ENCODE peak calls at places on chromosomes 12 and 14, in six cellular contexts. R is CD4-positive, CD25-positive, alpha-beta regulatory T cell; N is naive thymus-derived CD4-positive, alpha-beta T cell; G is endothelial cell of umbilical vein; L is AG04450; A is Karpas-422. T is an unnamed sample. For H3K9me3, the result is how much of the 10 kb centered on the place peaks cover.

GRCh38 chr12:127509066-127509778 is 757.7 kb upstream of the TMEM132C start:
- DNase-seq in R (no peak), N (no peak), G (no peak), L (peak), A (no peak), T (no peak)

GRCh38 chr12:122876724-122877123 is 19.2 kb downstream of the VPS37B start:
- DNase-seq in R (no peak), N (no peak), G (no peak), L (no peak), A (no peak), T (no peak)

GRCh38 chr14:80211143-80212024 is at the start of gene DIO2:
- DNase-seq in R (no peak), N (no peak), G (peak), L (no peak), A (no peak), T (peak)

GRCh38 chr14:55665067-55665700 is 85.2 kb downstream of the KTN1 start:
- DNase-seq in R (peak), N (no peak), G (no peak), L (no peak), A (no peak), T (no peak)

GRCh38 chr12:19712041-19712440 is 272.7 kb downstream of the AEBP2 start:
- DNase-seq in R (no peak), N (no peak), G (peak), L (peak), A (no peak), T (peak)

GRCh38 chr14:75985618-75986438 is at the start of gene IFT43:
- DNase-seq in R (peak), N (peak), G (peak), L (no peak), A (peak), T (peak)

GRCh38 chr14:71497645-71498086 is 434.6 kb upstream of the RGS6 start:
- DNase-seq in R (peak), N (no peak), G (peak), L (peak), A (no peak), T (no peak)

GRCh38 chr14:74510955-74511354 is 17.4 kb downstream of the ISCA2 start:
- DNase-seq in R (no peak), N (no peak), G (peak), L (no peak), A (no peak), T (no peak)

GRCh38 chr14:26925876-26926584 is 328.2 kb upstream of the NOVA1 start:
- DNase-seq in R (no peak), N (no peak), G (no peak), L (no peak), A (no peak), T (no peak)

GRCh38 chr12:98446716-98447115 is 68.7 kb upstream of the TMPO start:
- DNase-seq in R (no peak), N (no peak), G (no peak), L (no peak), A (no peak), T (no peak)

GRCh38 chr12:13505224-13505623 is 308.7 kb downstream of the EMP1 start:
- DNase-seq in R (no peak), N (no peak), G (no peak), L (no peak), A (no peak), T (no peak)

GRCh38 chr12:5259523-5259922 is 172.4 kb upstream of the NTF3 start:
- DNase-seq in R (no peak), N (no peak), G (no peak), L (no peak), A (no peak), T (no peak)
- H3K9me3 ChIP-seq in R (under half), N (under half), G (under half), L (under half), A (under half), T (under half)

DNA sequence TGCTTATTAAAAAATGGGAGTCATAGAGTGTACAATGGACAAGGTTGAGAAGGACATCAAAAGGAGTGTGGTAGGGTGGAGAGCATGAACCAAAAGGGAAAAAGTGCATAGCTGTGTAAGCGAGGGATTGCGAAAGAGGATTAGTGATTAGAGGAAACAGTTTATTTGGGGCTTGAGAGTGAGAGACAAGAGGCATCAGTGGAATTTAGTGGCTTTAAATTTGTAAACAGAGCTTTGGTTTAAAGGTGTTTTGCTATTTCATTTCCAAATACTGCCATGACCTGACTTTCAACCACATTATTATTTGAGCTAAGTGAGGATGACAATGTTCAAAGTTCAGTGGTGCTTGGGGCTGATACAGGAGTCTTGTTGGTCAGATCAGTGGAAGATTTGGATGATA is 53.4 kb downstream of the SLC16A7 start:
- DNase-seq in R (no peak), N (no peak), G (no peak), L (no peak), A (no peak), T (peak)
- H3K9me3 ChIP-seq in R (under half), N (under half), G (under half), L (under half), A (under half), T (under half)

DNA sequence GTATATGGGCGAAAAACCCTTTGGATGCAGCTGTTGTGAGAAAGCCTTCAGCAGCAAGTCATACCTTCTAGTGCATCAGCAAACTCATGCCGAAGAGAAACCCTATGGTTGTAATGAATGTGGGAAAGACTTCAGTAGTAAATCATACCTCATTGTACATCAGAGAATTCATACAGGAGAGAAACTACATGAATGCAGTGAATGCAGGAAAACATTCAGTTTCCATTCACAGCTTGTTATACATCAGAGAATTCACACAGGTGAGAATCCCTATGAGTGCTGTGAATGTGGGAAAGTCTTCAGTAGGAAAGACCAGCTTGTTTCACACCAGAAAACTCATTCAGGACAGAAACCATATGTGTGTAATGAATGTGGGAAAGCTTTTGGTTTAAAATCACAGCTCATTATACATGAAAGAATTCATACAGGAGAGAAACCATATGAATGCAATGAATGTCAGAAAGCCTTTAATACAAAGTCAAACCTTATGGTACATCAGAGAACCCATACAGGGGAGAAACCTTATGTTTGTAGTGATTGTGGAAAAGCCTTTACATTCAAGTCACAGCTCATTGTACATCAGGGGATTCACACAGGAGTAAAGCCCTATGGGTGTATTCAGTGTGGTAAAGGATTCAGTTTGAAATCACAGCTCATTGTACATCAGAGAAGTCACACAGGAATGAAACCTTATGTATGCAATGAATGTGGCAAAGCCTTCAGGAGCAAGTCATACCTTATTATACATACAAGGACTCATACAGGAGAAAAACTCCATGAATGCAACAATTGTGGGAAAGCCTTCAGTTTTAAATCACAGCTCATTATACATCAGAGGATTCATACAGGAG is 21.4 kb downstream of the ZNF268 start:
- DNase-seq in R (no peak), N (no peak), G (no peak), L (no peak), A (no peak), T (no peak)
- H3K9me3 ChIP-seq in R (half or more), N (under half), G (under half), L (under half), A (half or more), T (half or more)

DNA sequence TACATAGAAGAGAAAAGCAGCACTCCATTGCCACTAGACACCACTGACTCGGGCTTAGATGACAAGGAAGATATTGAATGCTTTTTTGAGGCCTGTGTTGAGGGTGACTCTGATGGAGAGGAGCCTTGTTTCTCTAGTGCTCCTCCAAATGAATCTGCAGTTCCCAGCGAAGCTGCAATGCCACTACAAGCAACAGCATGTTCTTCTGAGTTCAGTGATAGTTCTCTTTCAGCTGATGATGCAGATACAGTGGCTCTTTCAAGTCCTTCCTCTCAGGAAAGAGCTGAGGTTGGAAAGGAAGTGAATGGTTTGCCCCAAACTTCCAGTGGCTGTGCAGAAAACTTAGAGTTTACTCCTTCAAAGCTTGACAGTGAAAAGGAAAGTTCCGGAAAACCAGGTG is 114.5 kb upstream of the NPAS3 start:
- DNase-seq in R (no peak), N (no peak), G (no peak), L (no peak), A (no peak), T (no peak)
- H3K9me3 ChIP-seq in R (under half), N (under half), G (under half), L (under half), A (under half), T (under half)

DNA sequence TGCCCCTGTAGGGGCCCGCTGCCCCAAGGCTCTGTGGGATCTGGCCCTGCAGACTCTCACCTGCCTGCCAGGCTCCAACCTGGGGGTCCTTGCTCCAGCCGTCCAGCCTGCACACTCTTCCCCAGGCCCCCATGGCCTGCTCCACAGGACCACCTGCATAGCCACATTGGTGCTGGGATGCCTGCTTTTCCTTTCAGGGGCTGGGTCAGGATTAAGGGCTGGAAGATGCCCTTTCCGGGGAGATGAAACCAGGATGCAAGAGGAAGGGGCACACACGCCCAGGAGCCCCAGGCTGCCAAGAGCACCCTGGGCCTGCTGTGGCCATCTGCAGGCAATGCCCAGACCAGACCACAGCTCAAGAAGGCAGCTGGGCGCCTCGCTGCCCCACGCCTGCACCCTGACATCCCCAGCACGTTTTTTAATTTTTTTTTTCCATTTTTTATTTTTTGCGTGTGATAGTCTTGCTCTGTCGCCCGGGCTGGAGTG is 15.0 kb downstream of the BAG5 start:
- DNase-seq in R (no peak), N (no peak), G (no peak), L (no peak), A (no peak), T (no peak)
- H3K9me3 ChIP-seq in R (under half), N (under half), G (under half), L (under half), A (under half), T (under half)

DNA sequence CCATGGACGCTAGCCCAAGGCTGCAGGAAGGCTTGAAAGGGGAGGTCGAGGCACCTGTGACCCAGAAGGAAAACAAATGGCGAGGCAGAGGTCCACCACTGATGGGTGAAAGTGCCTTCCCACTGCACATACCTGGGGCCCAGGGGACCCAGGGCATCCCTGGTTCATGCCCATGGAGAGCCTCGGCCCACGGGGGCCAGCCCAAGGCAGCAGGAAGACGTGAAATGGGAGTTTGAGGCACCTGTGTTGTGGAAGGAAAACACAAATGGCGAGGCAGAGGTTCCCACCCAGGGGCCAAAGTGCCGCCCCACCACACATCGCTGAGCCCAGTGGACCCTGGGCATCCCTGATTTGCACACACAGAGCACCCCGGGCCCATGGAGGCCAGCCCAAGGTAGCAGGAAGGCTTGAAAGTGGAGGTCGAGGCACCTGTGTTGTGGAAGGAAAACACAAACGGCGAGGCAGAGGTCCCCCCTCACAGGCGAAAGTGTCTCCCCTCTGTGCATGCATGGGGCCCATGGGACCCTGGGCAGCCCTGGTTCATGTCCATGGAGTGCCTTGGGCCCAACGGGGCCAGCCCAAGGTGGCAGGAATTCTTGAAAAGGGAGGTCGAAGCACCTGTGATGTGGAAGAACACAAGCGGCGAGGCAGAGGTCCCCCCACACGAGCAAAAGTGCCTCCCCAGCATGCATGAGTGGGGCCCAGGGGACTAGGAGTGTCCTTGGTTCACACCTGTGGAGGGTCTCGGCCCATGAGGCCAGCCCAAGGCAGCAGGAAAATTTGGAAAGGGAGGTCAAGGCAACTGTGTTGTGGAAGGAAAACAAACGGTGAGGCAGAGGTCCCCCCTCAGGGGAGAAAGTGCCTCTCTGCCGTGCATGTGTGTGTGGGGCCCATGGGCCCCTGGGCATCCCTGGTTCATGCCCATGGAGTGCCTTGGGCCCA is 383.3 kb downstream of the ALG10 start:
- DNase-seq in R (no peak), N (no peak), G (no peak), L (no peak), A (no peak), T (no peak)
- H3K9me3 ChIP-seq in R (under half), N (under half), G (under half), L (half or more), A (under half), T (half or more)

DNA sequence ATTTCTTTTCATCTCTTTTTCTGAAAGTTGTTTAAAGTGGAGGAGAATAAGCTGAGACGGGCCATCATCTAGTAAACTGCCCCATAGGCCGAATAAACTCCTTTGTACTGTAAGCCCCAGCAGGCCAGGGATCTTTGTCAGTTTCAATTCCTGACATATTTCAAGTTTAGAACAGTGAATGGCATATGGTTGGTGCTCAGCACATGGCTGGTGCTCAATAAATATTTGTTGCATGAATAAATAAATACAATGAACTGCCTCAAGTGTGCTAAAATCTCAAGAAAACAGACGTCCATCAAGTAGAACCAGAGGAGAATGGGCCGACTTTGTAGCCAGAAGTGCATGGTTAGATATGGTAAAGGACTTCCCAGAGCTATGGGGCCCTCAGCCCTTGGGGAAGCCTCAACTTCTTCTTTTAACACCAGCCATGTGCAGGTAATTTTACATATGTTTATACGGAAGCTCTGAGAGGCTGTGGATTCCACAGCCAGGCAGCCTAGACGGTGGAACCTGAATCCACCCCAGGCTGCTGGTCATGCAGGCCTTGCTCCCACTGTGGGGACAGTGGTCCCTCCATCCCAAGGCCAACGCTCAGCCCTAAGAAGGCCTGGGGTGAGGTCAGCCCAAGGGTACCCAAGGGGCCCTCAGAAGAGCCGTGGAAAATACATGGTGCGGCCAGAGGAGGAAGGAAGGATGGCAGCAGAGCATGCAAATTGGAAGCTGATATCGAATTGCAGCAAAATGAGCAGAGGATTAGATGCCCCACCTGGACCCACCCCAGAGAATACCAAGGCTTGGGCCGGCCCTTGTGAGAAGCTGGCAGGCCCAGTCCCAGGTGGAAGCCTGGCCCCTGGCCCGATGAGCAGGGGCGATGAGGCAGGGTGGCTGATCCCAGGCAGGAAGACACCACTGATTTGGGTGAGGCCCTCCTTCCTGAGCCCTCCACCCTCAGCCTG is 8.7 kb upstream of the AQP2 start:
- DNase-seq in R (no peak), N (no peak), G (no peak), L (no peak), A (peak), T (no peak)
- H3K9me3 ChIP-seq in R (under half), N (under half), G (under half), L (under half), A (under half), T (under half)

T was measured in A673.